ENCODE peak calls at places on chromosomes 3 and 15, in five cellular contexts. K, E, Q, R and T are unnamed samples.

GRCh38 chr3:55488398-55489055 is 1.4 kb upstream of the WNT5A start:
- DNase-seq in K (peak; percentile 78), E (peak; percentile 66), Q (peak; percentile 97), R (no peak), T (peak; percentile 57)

GRCh38 chr15:82739086-82739485 is 29.4 kb upstream of the AP3B2 start:
- DNase-seq in K (peak; percentile 5), E (no peak), Q (no peak), R (no peak), T (no peak)

GRCh38 chr3:102796856-102797255 is 362.0 kb downstream of the ZPLD1 start:
- DNase-seq in K (no peak), E (no peak), Q (no peak), R (no peak), T (no peak)

GRCh38 chr3:2889772-2890171 is 220.4 kb downstream of the IL5RA start:
- DNase-seq in K (no peak), E (no peak), Q (no peak), R (no peak), T (no peak)

GRCh38 chr3:123084738-123085237 is 18.0 kb downstream of the PDIA5 start:
- DNase-seq in K (peak; percentile 50), E (peak; percentile 38), Q (no peak), R (no peak), T (no peak)

GRCh38 chr3:128076783-128077624 is 24.8 kb downstream of the SEC61A1 start:
- DNase-seq in K (no peak), E (peak; percentile 79), Q (peak; percentile 28), R (no peak), T (no peak)

GRCh38 chr3:187958432-187959003 is 195.4 kb upstream of the LPP start:
- DNase-seq in K (no peak), E (no peak), Q (no peak), R (peak; percentile 89), T (peak; percentile 82)

GRCh38 chr3:121834079-121834730 is 655 bp downstream of the IQCB1 start:
- DNase-seq in K (peak; percentile 15), E (peak; percentile 46), Q (peak; percentile 36), R (no peak), T (no peak)

GRCh38 chr15:40085225-40085624 is 23.5 kb downstream of the BMF start:
- DNase-seq in K (no peak), E (no peak), Q (no peak), R (no peak), T (no peak)

GRCh38 chr3:71062920-71063767 is 520.4 kb downstream of the FOXP1 start:
- DNase-seq in K (peak; percentile 67), E (no peak), Q (no peak), R (no peak), T (no peak)

GRCh38 chr3:21274000-21274671 is 476.9 kb downstream of the ZNF385D start:
- DNase-seq in K (peak; percentile 39), E (no peak), Q (no peak), R (no peak), T (no peak)

GRCh38 chr3:60186359-60186758 is 1064.9 kb downstream of the FHIT start:
- DNase-seq in K (no peak), E (no peak), Q (no peak), R (no peak), T (no peak)

GRCh38 chr3:172542999-172543398 is 19.8 kb upstream of the TNFSF10 start:
- DNase-seq in K (no peak), E (no peak), Q (no peak), R (no peak), T (no peak)

GRCh38 chr3:149388001-149388435 is 10.6 kb upstream of the TM4SF1 start:
- DNase-seq in K (peak; percentile 95), E (no peak), Q (no peak), R (no peak), T (no peak)

GRCh38 chr3:14780927-14781507 is 37.7 kb upstream of the FGD5 start:
- DNase-seq in K (peak; percentile 48), E (no peak), Q (peak; percentile 94), R (no peak), T (peak; percentile 50)

GRCh38 chr3:113867506-113867905 is 28.9 kb downstream of the GRAMD1C start:
- DNase-seq in K (peak; percentile 65), E (no peak), Q (no peak), R (no peak), T (no peak)

GRCh38 chr3:157572559-157573270 is 69.5 kb upstream of the VEPH1 start:
- DNase-seq in K (peak; percentile 71), E (no peak), Q (peak; percentile 88), R (peak; percentile 33), T (peak; percentile 42)

GRCh38 chr15:40328711-40329240 is 5.3 kb downstream of the INAFM2 start:
- DNase-seq in K (no peak), E (no peak), Q (no peak), R (no peak), T (peak; percentile 32)

GRCh38 chr15:62977952-62978811 is 64.4 kb upstream of the TPM1 start:
- DNase-seq in K (peak; percentile 48), E (no peak), Q (no peak), R (no peak), T (no peak)

GRCh38 chr3:127889461-127889863 is 25.6 kb upstream of the KBTBD12 start:
- DNase-seq in K (peak; percentile 97), E (no peak), Q (no peak), R (no peak), T (no peak)

DNA sequence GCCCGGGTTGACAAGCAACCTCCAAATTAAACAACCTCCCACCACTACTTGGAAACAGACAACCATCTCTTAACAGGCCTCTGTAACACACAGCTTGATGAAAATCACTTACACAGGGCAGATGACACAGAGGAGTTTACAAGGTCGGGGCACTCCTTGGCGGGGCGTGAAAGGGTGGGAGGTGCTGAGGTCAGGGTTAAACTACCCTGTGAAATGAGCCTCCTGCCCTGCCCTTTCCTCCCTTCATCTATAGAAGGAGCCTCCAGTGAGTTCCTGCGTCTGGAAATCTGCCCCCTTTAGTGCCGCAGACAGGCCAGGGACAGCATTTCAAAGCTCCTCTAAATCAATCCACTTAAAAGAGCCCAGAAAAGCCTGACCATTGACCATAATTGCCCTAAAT is 1.9 kb downstream of the ROBO1 start:
- DNase-seq in K (no peak), E (no peak), Q (peak; percentile 38), R (no peak), T (no peak)
- H3K4me3 ChIP-seq in K (no peak overlapping the region), E (no peak overlapping the region), Q (peak overlapping the region; percentile 57), R (no peak overlapping the region), T (no peak overlapping the region)

GRCh38 chr15:55256281-55257013 is 33.2 kb downstream of the RAB27A start:
- DNase-seq in K (peak; percentile 25), E (no peak), Q (no peak), R (no peak), T (no peak)

GRCh38 chr15:55253580-55253979 is 36.0 kb downstream of the RAB27A start:
- DNase-seq in K (peak; percentile 83), E (no peak), Q (no peak), R (no peak), T (no peak)

GRCh38 chr15:55257014-55257670 is 32.5 kb downstream of the RAB27A start:
- DNase-seq in K (no peak), E (no peak), Q (no peak), R (no peak), T (no peak)

GRCh38 chr15:55255714-55256113 is 33.9 kb downstream of the RAB27A start:
- DNase-seq in K (no peak), E (no peak), Q (no peak), R (peak; percentile 6), T (no peak)

GRCh38 chr15:55254916-55255679 is 34.5 kb downstream of the RAB27A start:
- DNase-seq in K (no peak), E (no peak), Q (no peak), R (no peak), T (no peak)
- H3K4me3 ChIP-seq in K (no peak overlapping the region), E (no peak overlapping the region), Q (no peak overlapping the region), R (no peak overlapping the region), T (no peak overlapping the region)

DNA sequence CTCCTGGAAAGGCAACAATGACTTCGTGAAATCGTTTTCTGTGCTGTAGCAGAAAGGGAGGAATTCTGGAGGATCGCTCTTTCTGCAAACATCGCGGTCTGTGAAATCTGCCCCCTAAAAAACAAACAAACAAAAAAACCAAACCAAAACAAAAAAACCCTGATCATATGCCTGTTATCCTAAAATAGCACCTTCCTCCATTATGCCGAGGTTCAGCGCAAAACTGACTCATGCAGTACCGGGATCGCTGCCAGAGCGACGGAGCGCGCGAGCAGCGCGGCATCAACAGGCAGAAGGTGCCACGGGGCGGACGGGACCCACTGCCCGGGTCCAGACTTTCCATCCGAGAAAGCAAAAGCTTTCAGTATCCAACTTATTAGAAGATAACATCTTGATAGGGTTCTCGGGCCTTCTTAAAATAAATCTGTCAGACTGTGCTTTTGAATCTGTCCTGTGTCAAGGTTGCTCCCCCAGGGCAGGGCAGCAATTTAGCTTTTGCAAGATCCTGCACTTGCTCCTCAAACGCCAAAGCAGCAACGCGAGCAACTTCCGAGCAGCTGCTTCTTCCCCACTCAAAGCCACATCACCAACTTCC is 156.0 kb downstream of the FGF12 start:
- DNase-seq in K (peak; percentile 58), E (peak; percentile 73), Q (no peak), R (no peak), T (no peak)
- H3K4me3 ChIP-seq in K (peak overlapping the region; percentile 43), E (peak overlapping the region; percentile 87), Q (no peak overlapping the region), R (no peak overlapping the region), T (no peak overlapping the region)

GRCh38 chr3:12892840-12893189 is 51.5 kb upstream of the RPL32 start:
- DNase-seq in K (no peak), E (no peak), Q (no peak), R (no peak), T (no peak)

GRCh38 chr3:12893247-12893646 is 51.9 kb upstream of the RPL32 start:
- DNase-seq in K (peak; percentile 5), E (no peak), Q (no peak), R (no peak), T (no peak)

GRCh38 chr3:12891985-12892839 is 50.8 kb upstream of the RPL32 start:
- DNase-seq in K (peak; percentile 71), E (no peak), Q (peak; percentile 83), R (peak; percentile 64), T (peak; percentile 49)

GRCh38 chr3:12890610-12891390 is 49.4 kb upstream of the RPL32 start:
- DNase-seq in K (no peak), E (no peak), Q (no peak), R (no peak), T (no peak)

GRCh38 chr3:12891391-12891984 is 50.1 kb upstream of the RPL32 start:
- DNase-seq in K (no peak), E (no peak), Q (no peak), R (no peak), T (no peak)
- H3K4me3 ChIP-seq in K (no peak overlapping the region), E (no peak overlapping the region), Q (no peak overlapping the region), R (peak overlapping the region; percentile 35), T (no peak overlapping the region)